ENCODE peak calls at places on chromosomes 3 and 15, in ten cellular contexts. T, J, B, A, S, N, L, I, Q and Y are unnamed samples.

GRCh38 chr3:141331370-141332318 is 36.7 kb upstream of the ZBTB38 start:
- DNase-seq in T (peak), J (peak), B (peak), A (peak), S (peak), N (peak), L (peak), I (peak), Q (no peak), Y (peak)

GRCh38 chr3:105513886-105514285 is 147.2 kb downstream of the ALCAM start:
- DNase-seq in T (no peak), J (no peak), B (no peak), A (no peak), S (no peak), N (no peak), L (no peak), I (peak), Q (no peak), Y (no peak)

GRCh38 chr15:66591322-66591862 is 25.6 kb upstream of the LCTL start:
- DNase-seq in T (no peak), J (no peak), B (no peak), A (no peak), S (no peak), N (no peak), L (no peak), I (no peak), Q (no peak), Y (no peak)

GRCh38 chr15:88624156-88624970 is 3.2 kb downstream of the AEN start:
- DNase-seq in T (no peak), J (no peak), B (no peak), A (no peak), S (no peak), N (peak), L (no peak), I (peak), Q (peak), Y (no peak)

GRCh38 chr3:190385835-190386688 is 1.9 kb upstream of the CLDN16 start:
- DNase-seq in T (no peak), J (no peak), B (no peak), A (peak), S (no peak), N (peak), L (no peak), I (peak), Q (no peak), Y (peak)

GRCh38 chr3:10707984-10708868 is 107.8 kb upstream of the SLC6A11 start:
- DNase-seq in T (no peak), J (peak), B (no peak), A (no peak), S (no peak), N (no peak), L (no peak), I (no peak), Q (peak), Y (no peak)

GRCh38 chr15:25839638-25840156 is 23.4 kb downstream of the ATP10A start:
- DNase-seq in T (no peak), J (no peak), B (no peak), A (no peak), S (no peak), N (no peak), L (no peak), I (no peak), Q (no peak), Y (no peak)

GRCh38 chr15:64695571-64695992 is 79.8 kb downstream of the RBPMS2 start:
- DNase-seq in T (peak), J (no peak), B (no peak), A (no peak), S (no peak), N (no peak), L (no peak), I (no peak), Q (no peak), Y (no peak)

GRCh38 chr3:13078158-13078905 is 5.1 kb upstream of the IQSEC1 start:
- DNase-seq in T (peak), J (no peak), B (no peak), A (no peak), S (no peak), N (no peak), L (no peak), I (no peak), Q (no peak), Y (no peak)

GRCh38 chr3:178454714-178455113 is 81.5 kb upstream of the KCNMB2 start:
- DNase-seq in T (peak), J (peak), B (no peak), A (no peak), S (no peak), N (peak), L (peak), I (peak), Q (peak), Y (peak)

GRCh38 chr3:73442886-73443285 is 181.9 kb downstream of the PDZRN3 start:
- DNase-seq in T (no peak), J (no peak), B (no peak), A (no peak), S (no peak), N (no peak), L (no peak), I (no peak), Q (no peak), Y (no peak)

GRCh38 chr3:150083653-150084037 is 113.0 kb upstream of the PFN2 start:
- DNase-seq in T (no peak), J (peak), B (no peak), A (no peak), S (no peak), N (peak), L (no peak), I (peak), Q (no peak), Y (no peak)

GRCh38 chr3:33388374-33389100 is 51.7 kb downstream of the UBP1 start:
- DNase-seq in T (no peak), J (no peak), B (no peak), A (no peak), S (no peak), N (no peak), L (no peak), I (no peak), Q (no peak), Y (no peak)

GRCh38 chr3:51968883-51969674 is 1.8 kb upstream of the PCBP4 start:
- DNase-seq in T (no peak), J (no peak), B (no peak), A (no peak), S (no peak), N (no peak), L (no peak), I (no peak), Q (peak), Y (no peak)

GRCh38 chr15:53307952-53308624 is 451.4 kb downstream of the WDR72 start:
- DNase-seq in T (no peak), J (no peak), B (no peak), A (no peak), S (no peak), N (no peak), L (no peak), I (no peak), Q (no peak), Y (no peak)
- TF ChIP-seq CTCF in T (no peak), J (no peak), B (no peak), A (no peak), S (no peak), N (no peak), L (no peak), I (no peak), Q (peak), Y (no peak)

GRCh38 chr15:33201376-33202189 is 7.1 kb upstream of the FMN1 start:
- DNase-seq in T (peak), J (no peak), B (peak), A (no peak), S (no peak), N (peak), L (no peak), I (peak), Q (peak), Y (peak)
- H3K4me3 ChIP-seq in T (no peak), J (no peak), B (no peak), A (peak), S (peak), N (no peak), L (peak), I (peak), Q (no peak), Y (peak)

GRCh38 chr15:74038707-74039655 is 43.4 kb downstream of the GOLGA6A start:
- DNase-seq in T (no peak), J (no peak), B (no peak), A (no peak), S (peak), N (peak), L (no peak), I (peak), Q (no peak), Y (no peak)
- TF ChIP-seq CTCF in T (no peak), J (no peak), B (no peak), A (no peak), S (no peak), N (no peak), L (no peak), I (no peak), Q (no peak), Y (no peak)

DNA sequence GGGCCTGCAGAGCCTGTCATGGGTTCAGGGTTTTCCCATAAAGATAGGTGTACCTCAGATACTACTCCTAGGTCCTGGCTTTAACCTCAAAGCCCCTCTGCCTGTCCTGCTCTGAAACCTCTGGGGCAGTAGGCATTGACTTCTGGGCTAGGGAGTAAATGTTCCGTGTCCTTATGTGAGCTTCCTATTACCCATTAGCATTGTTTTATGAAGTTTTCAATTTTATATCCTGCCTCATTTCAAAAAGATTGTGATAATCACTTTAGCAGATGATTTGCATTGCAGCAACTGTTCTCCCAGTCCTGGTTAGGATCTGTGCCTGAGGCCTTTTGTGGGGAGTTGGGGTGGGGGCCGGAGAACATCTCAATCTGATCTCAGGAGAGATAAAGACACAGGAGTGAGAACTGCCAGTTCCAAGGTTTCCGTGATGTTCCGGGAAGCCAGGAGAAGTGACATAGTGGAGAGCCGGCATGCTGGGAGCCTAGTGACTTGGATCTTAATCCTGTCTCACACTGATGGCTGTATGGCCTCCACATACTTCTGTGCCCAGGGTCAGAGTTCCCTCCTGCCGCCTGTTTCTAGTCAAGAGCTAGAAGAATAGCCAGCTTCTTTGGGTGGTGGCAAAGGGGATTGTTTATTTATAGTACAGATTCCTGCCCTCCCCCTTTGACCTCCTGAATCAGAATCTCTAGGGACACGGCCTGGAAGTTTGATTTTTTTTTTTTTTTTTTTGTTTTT is 10.6 kb downstream of the TPM1 start:
- DNase-seq in T (peak), J (peak), B (no peak), A (no peak), S (peak), N (peak), L (peak), I (peak), Q (peak), Y (no peak)
- H3K4me3 ChIP-seq in T (no peak), J (no peak), B (no peak), A (peak), S (no peak), N (no peak), L (no peak), I (no peak), Q (no peak), Y (no peak)

GRCh38 chr3:148020880-148021279 is 611.7 kb downstream of the ZIC1 start:
- DNase-seq in T (no peak), J (no peak), B (no peak), A (no peak), S (no peak), N (no peak), L (no peak), I (no peak), Q (no peak), Y (no peak)
- TF ChIP-seq CTCF in T (no peak), J (no peak), B (no peak), A (no peak), S (no peak), N (no peak), L (no peak), I (no peak), Q (no peak), Y (no peak)

GRCh38 chr15:90557147-90557546 is 27.4 kb downstream of the CRTC3 start:
- DNase-seq in T (no peak), J (no peak), B (no peak), A (no peak), S (no peak), N (peak), L (no peak), I (peak), Q (no peak), Y (no peak)

GRCh38 chr15:90550919-90551318 is 21.2 kb downstream of the CRTC3 start:
- DNase-seq in T (no peak), J (no peak), B (no peak), A (no peak), S (no peak), N (peak), L (no peak), I (no peak), Q (no peak), Y (no peak)

GRCh38 chr15:90552162-90552928 is 22.6 kb downstream of the CRTC3 start:
- DNase-seq in T (peak), J (no peak), B (no peak), A (peak), S (no peak), N (peak), L (no peak), I (peak), Q (no peak), Y (no peak)

GRCh38 chr15:90553248-90553745 is 23.6 kb downstream of the CRTC3 start:
- DNase-seq in T (peak), J (no peak), B (no peak), A (peak), S (no peak), N (peak), L (no peak), I (peak), Q (no peak), Y (no peak)

GRCh38 chr15:90552929-90553211 is 23.1 kb downstream of the CRTC3 start:
- DNase-seq in T (no peak), J (no peak), B (no peak), A (no peak), S (no peak), N (no peak), L (no peak), I (no peak), Q (no peak), Y (no peak)
- H3K4me3 ChIP-seq in T (no peak), J (no peak), B (no peak), A (no peak), S (no peak), N (no peak), L (no peak), I (no peak), Q (no peak), Y (no peak)

GRCh38 chr3:81005992-81006391 is 755.5 kb downstream of the GBE1 start:
- DNase-seq in T (no peak), J (no peak), B (no peak), A (no peak), S (no peak), N (no peak), L (no peak), I (no peak), Q (no peak), Y (no peak)
- TF ChIP-seq CTCF in T (no peak), J (no peak), B (no peak), A (no peak), S (no peak), N (no peak), L (no peak), I (no peak), Q (peak), Y (peak)

GRCh38 chr15:60757831-60758570 is 279.1 kb upstream of the ICE2 start:
- DNase-seq in T (peak), J (no peak), B (peak), A (no peak), S (no peak), N (peak), L (no peak), I (no peak), Q (no peak), Y (no peak)
- H3K4me3 ChIP-seq in T (no peak), J (no peak), B (no peak), A (no peak), S (no peak), N (no peak), L (no peak), I (no peak), Q (no peak), Y (no peak)